ENCODE peak calls at places on chromosomes 5 and 9, in four cellular contexts. One of them, this sample, is unnamed.

GRCh38 chr5:154202379-154203260 is 12.1 kb downstream of the GALNT10 start:
- DNase-seq in cardiac muscle cell: no peak
- DNase-seq in upper lobe of right lung: no peak
- DNase-seq in AG04450: no peak
- DNase-seq in this sample: no peak

GRCh38 chr5:179902763-179903158 is 4.9 kb downstream of the TBC1D9B start:
- DNase-seq in AG04450: no peak
- DNase-seq in cardiac muscle cell: no peak
- DNase-seq in upper lobe of right lung: no peak
- DNase-seq in this sample: no peak

GRCh38 chr9:114906922-114907571 is 23.3 kb downstream of the TNFSF8 start:
- DNase-seq in cardiac muscle cell: peak
- DNase-seq in AG04450: no peak
- DNase-seq in upper lobe of right lung: no peak
- DNase-seq in this sample: peak

GRCh38 chr5:95543017-95543705 is 11.6 kb downstream of the SKIC3 start:
- DNase-seq in cardiac muscle cell: peak
- DNase-seq in AG04450: no peak
- DNase-seq in upper lobe of right lung: no peak
- DNase-seq in this sample: no peak

GRCh38 chr5:1540831-1541661 is 17.3 kb upstream of the LPCAT1 start:
- DNase-seq in AG04450: no peak
- DNase-seq in upper lobe of right lung: peak
- DNase-seq in cardiac muscle cell: no peak
- DNase-seq in this sample: no peak

GRCh38 chr5:56759521-56759920 is 55.8 kb upstream of the MAP3K1 start:
- DNase-seq in cardiac muscle cell: no peak
- DNase-seq in upper lobe of right lung: no peak
- DNase-seq in AG04450: no peak
- DNase-seq in this sample: no peak

GRCh38 chr5:71483355-71483754 is 27.9 kb downstream of the BDP1 start:
- DNase-seq in AG04450: peak
- DNase-seq in upper lobe of right lung: no peak
- DNase-seq in cardiac muscle cell: peak
- DNase-seq in this sample: no peak

GRCh38 chr9:88808019-88808656 is 183.1 kb upstream of the S1PR3 start:
- DNase-seq in cardiac muscle cell: peak
- DNase-seq in upper lobe of right lung: no peak
- DNase-seq in AG04450: no peak
- DNase-seq in this sample: no peak

GRCh38 chr5:86968311-86968753 is 299.4 kb upstream of the RASA1 start:
- DNase-seq in cardiac muscle cell: peak
- DNase-seq in AG04450: peak
- DNase-seq in upper lobe of right lung: no peak
- DNase-seq in this sample: no peak

GRCh38 chr5:96775050-96775449 is 32.7 kb downstream of the ERAP1 start:
- DNase-seq in AG04450: no peak
- DNase-seq in upper lobe of right lung: no peak
- DNase-seq in cardiac muscle cell: no peak
- DNase-seq in this sample: no peak

GRCh38 chr5:16454686-16455085 is 10.9 kb downstream of the ZNF622 start:
- DNase-seq in AG04450: no peak
- DNase-seq in upper lobe of right lung: no peak
- DNase-seq in cardiac muscle cell: no peak
- DNase-seq in this sample: no peak

GRCh38 chr5:27313549-27313948 is 275.2 kb upstream of the CDH9 start:
- DNase-seq in cardiac muscle cell: no peak
- DNase-seq in AG04450: no peak
- DNase-seq in upper lobe of right lung: no peak
- DNase-seq in this sample: no peak

GRCh38 chr5:66144799-66145390 is 795 bp downstream of the SREK1 start:
- DNase-seq in cardiac muscle cell: no peak
- DNase-seq in AG04450: peak
- DNase-seq in upper lobe of right lung: no peak
- DNase-seq in this sample: no peak

GRCh38 chr9:92600742-92601261 is 65.0 kb upstream of the ECM2 start:
- DNase-seq in upper lobe of right lung: no peak
- DNase-seq in AG04450: peak
- DNase-seq in cardiac muscle cell: peak
- DNase-seq in this sample: no peak

DNA sequence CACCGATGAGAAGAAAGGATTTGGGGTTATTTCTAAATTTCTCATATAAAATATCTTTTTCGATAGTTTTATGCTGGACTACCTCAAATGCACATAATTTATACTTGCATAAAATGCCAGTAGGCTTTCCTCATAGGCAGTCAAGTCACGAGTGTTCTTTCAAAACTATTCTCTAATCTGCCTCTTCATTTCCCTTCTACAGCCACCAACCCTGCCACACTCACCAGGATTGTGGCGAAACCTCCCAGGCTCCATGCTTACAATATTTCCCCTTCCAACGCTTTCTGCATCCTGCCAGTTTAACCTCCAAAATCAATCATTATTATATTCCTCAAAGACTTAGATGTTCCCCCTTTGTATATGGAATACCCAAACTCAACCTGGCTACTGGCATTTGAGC is 65.4 kb downstream of the FRMD3 start:
- DNase-seq in cardiac muscle cell: peak
- DNase-seq in upper lobe of right lung: no peak
- DNase-seq in AG04450: no peak
- DNase-seq in this sample: no peak
- H3K4me3 ChIP-seq in cardiac muscle cell: no peak
- H3K4me3 ChIP-seq in upper lobe of right lung: no peak
- H3K4me3 ChIP-seq in AG04450: no peak
- H3K4me3 ChIP-seq in this sample: no peak

GRCh38 chr5:116652196-116652729 is 77.6 kb upstream of the SEMA6A start:
- DNase-seq in cardiac muscle cell: peak
- DNase-seq in AG04450: no peak
- DNase-seq in upper lobe of right lung: no peak
- DNase-seq in this sample: no peak
- H3K4me3 ChIP-seq in cardiac muscle cell: no peak
- H3K4me3 ChIP-seq in AG04450: no peak
- H3K4me3 ChIP-seq in upper lobe of right lung: no peak
- H3K4me3 ChIP-seq in this sample: no peak

GRCh38 chr5:40911278-40911677 is 2.0 kb downstream of the C7 start:
- DNase-seq in cardiac muscle cell: no peak
- DNase-seq in upper lobe of right lung: no peak
- DNase-seq in AG04450: no peak
- DNase-seq in this sample: no peak
- H3K4me3 ChIP-seq in cardiac muscle cell: peak
- H3K4me3 ChIP-seq in upper lobe of right lung: peak
- H3K4me3 ChIP-seq in AG04450: no peak
- H3K4me3 ChIP-seq in this sample: no peak

DNA sequence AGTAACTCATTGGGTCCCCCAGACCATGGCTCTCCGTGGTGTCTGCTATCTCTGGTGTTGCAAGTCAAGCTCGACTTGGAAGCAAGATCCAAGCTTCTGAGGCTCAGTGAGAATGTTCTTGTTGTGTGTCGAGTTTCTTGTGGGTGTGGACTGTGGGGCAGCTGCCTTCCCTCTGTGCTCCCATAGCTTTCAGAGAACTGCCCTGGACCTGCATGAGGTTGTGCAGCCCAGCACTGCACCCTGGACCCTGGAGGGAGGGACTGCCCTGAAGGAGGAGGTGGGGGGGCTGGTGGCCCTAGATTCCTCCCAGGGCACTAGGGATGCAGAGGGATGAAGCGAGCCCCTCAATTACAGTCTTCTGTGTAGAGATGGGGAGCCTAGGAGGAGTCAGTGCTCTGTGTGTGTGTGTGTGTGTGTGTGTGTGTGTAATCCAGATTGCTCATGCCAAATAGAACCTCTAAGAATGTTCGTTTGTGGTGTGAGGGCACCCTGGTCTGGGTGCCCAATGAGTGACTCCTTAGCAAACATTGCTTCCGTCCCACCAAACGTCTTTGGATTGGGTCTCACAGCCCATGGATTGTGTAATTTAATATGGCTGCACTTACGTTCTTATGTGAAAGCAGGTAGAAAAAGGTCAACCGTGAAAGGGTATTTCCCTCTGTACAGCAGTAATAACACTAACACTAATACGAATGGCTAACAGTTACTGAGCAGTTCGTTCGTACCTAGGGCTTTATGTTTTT is 143.3 kb upstream of the LMX1B start:
- DNase-seq in upper lobe of right lung: no peak
- DNase-seq in cardiac muscle cell: peak
- DNase-seq in AG04450: no peak
- DNase-seq in this sample: no peak
- H3K4me3 ChIP-seq in upper lobe of right lung: no peak
- H3K4me3 ChIP-seq in cardiac muscle cell: no peak
- H3K4me3 ChIP-seq in AG04450: no peak
- H3K4me3 ChIP-seq in this sample: no peak

GRCh38 chr9:106859957-106860715 is 2.8 kb upstream of the ZNF462 start:
- DNase-seq in cardiac muscle cell: peak
- DNase-seq in AG04450: no peak
- DNase-seq in upper lobe of right lung: peak
- DNase-seq in this sample: peak
- H3K4me3 ChIP-seq in cardiac muscle cell: peak
- H3K4me3 ChIP-seq in AG04450: peak
- H3K4me3 ChIP-seq in upper lobe of right lung: peak
- H3K4me3 ChIP-seq in this sample: peak

DNA sequence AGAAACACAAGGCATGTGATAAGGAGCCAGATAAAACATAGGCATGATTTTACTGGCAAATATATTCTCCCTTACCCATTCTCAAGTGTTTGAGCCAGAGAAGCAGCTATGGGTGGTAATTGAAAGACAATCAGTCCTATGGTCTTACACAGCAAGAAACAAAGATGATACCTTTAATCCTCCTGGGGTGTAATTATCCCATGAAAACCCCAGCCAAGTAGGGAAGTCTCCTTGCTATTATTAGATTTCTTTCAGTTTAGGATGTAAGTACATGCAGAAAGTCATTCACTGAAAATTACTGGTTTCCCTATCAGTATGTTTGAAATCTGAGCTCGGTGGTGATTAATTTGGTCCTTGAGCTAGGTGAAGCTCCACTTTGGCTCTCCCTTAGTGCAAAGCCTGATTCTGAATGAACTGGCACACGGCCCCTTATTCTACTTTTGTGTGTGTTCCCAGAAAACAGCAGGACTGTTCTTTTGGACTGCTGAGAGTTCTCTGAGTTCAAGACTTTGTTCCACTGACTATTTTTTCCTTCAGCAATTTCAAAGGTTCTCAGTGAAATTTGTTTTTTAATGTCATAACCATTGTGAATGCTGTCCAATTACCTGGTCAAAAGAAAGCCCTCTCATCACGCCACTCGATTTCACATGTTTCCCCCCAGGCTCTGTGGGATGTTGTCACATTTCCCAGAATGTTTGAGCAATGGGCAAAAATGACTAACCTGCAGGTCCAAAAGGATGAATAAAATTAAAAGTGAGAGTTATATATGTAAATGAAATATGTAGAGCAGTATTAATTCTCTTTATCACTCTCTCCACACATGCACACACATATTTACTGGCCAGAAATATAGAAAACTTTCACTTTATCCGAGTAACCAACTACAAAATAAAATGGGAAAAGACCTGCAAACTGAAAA is 343.0 kb downstream of the RAB3C start:
- DNase-seq in cardiac muscle cell: no peak
- DNase-seq in AG04450: no peak
- DNase-seq in upper lobe of right lung: no peak
- DNase-seq in this sample: no peak
- H3K4me3 ChIP-seq in cardiac muscle cell: no peak
- H3K4me3 ChIP-seq in AG04450: no peak
- H3K4me3 ChIP-seq in upper lobe of right lung: no peak
- H3K4me3 ChIP-seq in this sample: no peak

GRCh38 chr9:126480810-126481209 is 132.9 kb upstream of the LMX1B start:
- DNase-seq in upper lobe of right lung: no peak
- DNase-seq in AG04450: no peak
- DNase-seq in cardiac muscle cell: no peak
- DNase-seq in this sample: no peak

GRCh38 chr9:126483468-126484056 is 130.2 kb upstream of the LMX1B start:
- DNase-seq in AG04450: no peak
- DNase-seq in upper lobe of right lung: no peak
- DNase-seq in cardiac muscle cell: no peak
- DNase-seq in this sample: no peak

GRCh38 chr9:126481862-126482261 is 131.9 kb upstream of the LMX1B start:
- DNase-seq in upper lobe of right lung: no peak
- DNase-seq in cardiac muscle cell: no peak
- DNase-seq in AG04450: no peak
- DNase-seq in this sample: no peak

GRCh38 chr9:126479515-126479914 is 134.2 kb upstream of the LMX1B start:
- DNase-seq in AG04450: no peak
- DNase-seq in cardiac muscle cell: no peak
- DNase-seq in upper lobe of right lung: no peak
- DNase-seq in this sample: no peak

DNA sequence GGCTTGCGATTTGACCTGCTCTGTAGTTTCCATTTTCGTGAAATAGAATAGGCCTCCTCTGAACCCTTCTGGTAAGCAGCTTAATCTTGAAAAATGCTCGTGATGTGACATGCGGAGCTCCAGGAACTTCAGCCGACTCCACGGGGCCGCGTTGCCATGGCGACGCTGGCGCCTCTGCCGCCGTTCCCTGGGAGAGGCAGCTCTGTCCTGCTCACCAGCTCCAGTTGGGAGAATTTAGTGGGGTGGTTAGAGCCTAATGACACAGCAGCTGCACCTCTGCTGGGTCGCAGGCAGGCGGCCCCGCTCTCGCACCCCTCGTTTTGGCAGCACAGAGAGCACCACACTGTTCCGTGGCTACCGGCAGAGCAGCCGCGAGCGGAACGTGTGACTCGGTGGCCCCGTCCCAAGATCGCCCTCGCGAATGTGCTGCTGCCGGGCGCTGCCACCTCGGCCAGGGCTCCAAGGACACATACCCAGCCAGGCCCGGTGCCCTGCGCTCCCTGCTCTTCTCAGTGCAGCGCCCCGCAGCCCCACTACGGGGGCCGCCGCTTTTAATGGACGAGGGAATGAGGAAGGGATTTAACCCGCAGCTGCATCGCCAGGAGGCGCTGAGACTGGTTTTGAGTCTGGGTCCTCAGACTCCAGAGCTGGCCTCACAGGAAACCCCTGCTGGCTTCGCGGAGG is 131.2 kb upstream of the LMX1B start:
- DNase-seq in AG04450: no peak
- DNase-seq in cardiac muscle cell: peak
- DNase-seq in upper lobe of right lung: no peak
- DNase-seq in this sample: no peak
- H3K4me3 ChIP-seq in AG04450: no peak
- H3K4me3 ChIP-seq in cardiac muscle cell: no peak
- H3K4me3 ChIP-seq in upper lobe of right lung: no peak
- H3K4me3 ChIP-seq in this sample: no peak